ENCODE peak calls at places on chromosome 4, in four cellular contexts. One of them, this sample, is unnamed.
A peak's percentile ranks its signal among the peaks of the same experiment; 100 is the strongest.

GRCh38 chr4:173252024-173252935 is 81.9 kb downstream of the HMGB2 start:
- DNase-seq in HFF-Myc: peak; percentile 97
- DNase-seq in lower lobe of right lung: no peak
- DNase-seq in CD4-positive, CD25-positive, alpha-beta regulatory T cell: no peak
- DNase-seq in this sample: peak; percentile 30

GRCh38 chr4:76087007-76087769 is 12.7 kb downstream of the ART3 start:
- DNase-seq in lower lobe of right lung: no peak
- DNase-seq in CD4-positive, CD25-positive, alpha-beta regulatory T cell: no peak
- DNase-seq in HFF-Myc: peak; percentile 42
- DNase-seq in this sample: no peak

GRCh38 chr4:32226201-32226600 is 1506.0 kb downstream of the PCDH7 start:
- DNase-seq in CD4-positive, CD25-positive, alpha-beta regulatory T cell: no peak
- DNase-seq in lower lobe of right lung: no peak
- DNase-seq in HFF-Myc: no peak
- DNase-seq in this sample: no peak

GRCh38 chr4:54658321-54659093 is 750 bp downstream of the KIT start:
- DNase-seq in CD4-positive, CD25-positive, alpha-beta regulatory T cell: no peak
- DNase-seq in HFF-Myc: no peak
- DNase-seq in lower lobe of right lung: peak; percentile 64
- DNase-seq in this sample: no peak

GRCh38 chr4:5870220-5870619 is 22.7 kb downstream of the CRMP1 start:
- DNase-seq in lower lobe of right lung: no peak
- DNase-seq in HFF-Myc: no peak
- DNase-seq in CD4-positive, CD25-positive, alpha-beta regulatory T cell: no peak
- DNase-seq in this sample: no peak

GRCh38 chr4:40923326-40924095 is 173.8 kb downstream of the NSUN7 start:
- DNase-seq in CD4-positive, CD25-positive, alpha-beta regulatory T cell: no peak
- DNase-seq in lower lobe of right lung: no peak
- DNase-seq in HFF-Myc: no peak
- DNase-seq in this sample: no peak

GRCh38 chr4:90165883-90166282 is 38.7 kb downstream of the CCSER1 start:
- DNase-seq in lower lobe of right lung: no peak
- DNase-seq in HFF-Myc: no peak
- DNase-seq in CD4-positive, CD25-positive, alpha-beta regulatory T cell: no peak
- DNase-seq in this sample: no peak

GRCh38 chr4:152456609-152457008 is 79.3 kb downstream of the FBXW7 start:
- DNase-seq in CD4-positive, CD25-positive, alpha-beta regulatory T cell: no peak
- DNase-seq in HFF-Myc: no peak
- DNase-seq in lower lobe of right lung: no peak
- DNase-seq in this sample: no peak

GRCh38 chr4:1291091-1291490 is 1.4 kb downstream of the MAEA start:
- DNase-seq in HFF-Myc: no peak
- DNase-seq in lower lobe of right lung: no peak
- DNase-seq in CD4-positive, CD25-positive, alpha-beta regulatory T cell: no peak
- DNase-seq in this sample: no peak

GRCh38 chr4:1367936-1368289 is 20.9 kb downstream of the UVSSA start:
- DNase-seq in CD4-positive, CD25-positive, alpha-beta regulatory T cell: no peak
- DNase-seq in HFF-Myc: no peak
- DNase-seq in lower lobe of right lung: peak; percentile 25
- DNase-seq in this sample: no peak

GRCh38 chr4:128825226-128825625 is 15.7 kb downstream of the JADE1 start:
- DNase-seq in HFF-Myc: no peak
- DNase-seq in lower lobe of right lung: no peak
- DNase-seq in CD4-positive, CD25-positive, alpha-beta regulatory T cell: no peak
- DNase-seq in this sample: no peak

GRCh38 chr4:83390965-83391364 is 56.3 kb upstream of the HPSE start:
- DNase-seq in CD4-positive, CD25-positive, alpha-beta regulatory T cell: no peak
- DNase-seq in lower lobe of right lung: no peak
- DNase-seq in HFF-Myc: no peak
- DNase-seq in this sample: no peak

GRCh38 chr4:102352774-102353173 is 7.5 kb upstream of the SLC39A8 start:
- DNase-seq in CD4-positive, CD25-positive, alpha-beta regulatory T cell: no peak
- DNase-seq in HFF-Myc: no peak
- DNase-seq in lower lobe of right lung: no peak
- DNase-seq in this sample: no peak

GRCh38 chr4:8110071-8110986 is 48.3 kb downstream of the ABLIM2 start:
- DNase-seq in lower lobe of right lung: no peak
- DNase-seq in CD4-positive, CD25-positive, alpha-beta regulatory T cell: no peak
- DNase-seq in HFF-Myc: no peak
- DNase-seq in this sample: no peak

GRCh38 chr4:96097040-96097607 is 257.2 kb downstream of the PDHA2 start:
- DNase-seq in lower lobe of right lung: no peak
- DNase-seq in CD4-positive, CD25-positive, alpha-beta regulatory T cell: no peak
- DNase-seq in HFF-Myc: no peak
- DNase-seq in this sample: no peak

GRCh38 chr4:82260632-82261031 is 113.2 kb downstream of the HNRNPD start:
- DNase-seq in lower lobe of right lung: no peak
- DNase-seq in HFF-Myc: no peak
- DNase-seq in CD4-positive, CD25-positive, alpha-beta regulatory T cell: no peak
- DNase-seq in this sample: no peak

GRCh38 chr4:140569307-140569638 is 512 bp upstream of the UCP1 start:
- DNase-seq in CD4-positive, CD25-positive, alpha-beta regulatory T cell: no peak
- DNase-seq in HFF-Myc: no peak
- DNase-seq in lower lobe of right lung: no peak
- DNase-seq in this sample: no peak

GRCh38 chr4:140172960-140173359 is 19.0 kb upstream of the MAML3 start:
- DNase-seq in CD4-positive, CD25-positive, alpha-beta regulatory T cell: no peak
- DNase-seq in HFF-Myc: no peak
- DNase-seq in lower lobe of right lung: no peak
- DNase-seq in this sample: no peak

GRCh38 chr4:94076498-94076897 is 131.2 kb upstream of the SMARCAD1 start:
- DNase-seq in CD4-positive, CD25-positive, alpha-beta regulatory T cell: no peak
- DNase-seq in lower lobe of right lung: no peak
- DNase-seq in HFF-Myc: no peak
- DNase-seq in this sample: no peak

GRCh38 chr4:164765096-164765495 is 11.2 kb downstream of the SMIM31 start:
- DNase-seq in HFF-Myc: no peak
- DNase-seq in CD4-positive, CD25-positive, alpha-beta regulatory T cell: no peak
- DNase-seq in lower lobe of right lung: no peak
- DNase-seq in this sample: no peak

GRCh38 chr4:21795091-21795490 is 153.5 kb downstream of the KCNIP4 start:
- DNase-seq in HFF-Myc: no peak
- DNase-seq in lower lobe of right lung: no peak
- DNase-seq in CD4-positive, CD25-positive, alpha-beta regulatory T cell: no peak
- DNase-seq in this sample: no peak

GRCh38 chr4:55297346-55297745 is 48.7 kb upstream of the SRD5A3 start:
- DNase-seq in lower lobe of right lung: no peak
- DNase-seq in CD4-positive, CD25-positive, alpha-beta regulatory T cell: no peak
- DNase-seq in HFF-Myc: no peak
- DNase-seq in this sample: no peak

GRCh38 chr4:845836-846251 is 19.9 kb upstream of the CPLX1 start:
- DNase-seq in CD4-positive, CD25-positive, alpha-beta regulatory T cell: no peak
- DNase-seq in lower lobe of right lung: no peak
- DNase-seq in HFF-Myc: no peak
- DNase-seq in this sample: no peak

GRCh38 chr4:53943345-53944085 is 120.9 kb downstream of the CHIC2 start:
- DNase-seq in CD4-positive, CD25-positive, alpha-beta regulatory T cell: no peak
- DNase-seq in HFF-Myc: peak; percentile 66
- DNase-seq in lower lobe of right lung: no peak
- DNase-seq in this sample: no peak

GRCh38 chr4:4575284-4576211 is 33.7 kb upstream of the STX18 start:
- DNase-seq in HFF-Myc: no peak
- DNase-seq in lower lobe of right lung: peak; percentile 84
- DNase-seq in CD4-positive, CD25-positive, alpha-beta regulatory T cell: peak; percentile 65
- DNase-seq in this sample: no peak

GRCh38 chr4:41364871-41365270 is 108.1 kb downstream of the UCHL1 start:
- DNase-seq in HFF-Myc: no peak
- DNase-seq in CD4-positive, CD25-positive, alpha-beta regulatory T cell: no peak
- DNase-seq in lower lobe of right lung: no peak
- DNase-seq in this sample: no peak

GRCh38 chr4:75997946-75998345 is 7.2 kb upstream of the SDAD1 start:
- DNase-seq in HFF-Myc: no peak
- DNase-seq in CD4-positive, CD25-positive, alpha-beta regulatory T cell: no peak
- DNase-seq in lower lobe of right lung: no peak
- DNase-seq in this sample: no peak

GRCh38 chr4:94508841-94509240 is 57.1 kb downstream of the PDLIM5 start:
- DNase-seq in CD4-positive, CD25-positive, alpha-beta regulatory T cell: no peak
- DNase-seq in lower lobe of right lung: no peak
- DNase-seq in HFF-Myc: no peak
- DNase-seq in this sample: no peak

GRCh38 chr4:24949970-24950369 is 37.1 kb upstream of the CCDC149 start:
- DNase-seq in HFF-Myc: no peak
- DNase-seq in lower lobe of right lung: no peak
- DNase-seq in CD4-positive, CD25-positive, alpha-beta regulatory T cell: no peak
- DNase-seq in this sample: no peak

GRCh38 chr4:176150283-176150682 is 45.1 kb downstream of the SPATA4 start:
- DNase-seq in lower lobe of right lung: no peak
- DNase-seq in CD4-positive, CD25-positive, alpha-beta regulatory T cell: no peak
- DNase-seq in HFF-Myc: peak; percentile 4
- DNase-seq in this sample: no peak

GRCh38 chr4:84482564-84483563 is 16.2 kb downstream of the NKX6-1 start:
- DNase-seq in CD4-positive, CD25-positive, alpha-beta regulatory T cell: no peak
- DNase-seq in HFF-Myc: no peak
- DNase-seq in lower lobe of right lung: peak; percentile 55
- DNase-seq in this sample: no peak

GRCh38 chr4:133320576-133321170 is 171.6 kb downstream of the PCDH10 start:
- DNase-seq in lower lobe of right lung: no peak
- DNase-seq in CD4-positive, CD25-positive, alpha-beta regulatory T cell: no peak
- DNase-seq in HFF-Myc: no peak
- DNase-seq in this sample: no peak

GRCh38 chr4:8303081-8303480 is 33.5 kb downstream of the HTRA3 start:
- DNase-seq in HFF-Myc: no peak
- DNase-seq in CD4-positive, CD25-positive, alpha-beta regulatory T cell: no peak
- DNase-seq in lower lobe of right lung: peak; percentile 18
- DNase-seq in this sample: no peak

GRCh38 chr4:22170353-22170752 is 221.8 kb upstream of the KCNIP4 start:
- DNase-seq in CD4-positive, CD25-positive, alpha-beta regulatory T cell: no peak
- DNase-seq in lower lobe of right lung: no peak
- DNase-seq in HFF-Myc: no peak
- DNase-seq in this sample: no peak

GRCh38 chr4:41537267-41537890 is 578 bp upstream of the LIMCH1 start:
- DNase-seq in HFF-Myc: no peak
- DNase-seq in CD4-positive, CD25-positive, alpha-beta regulatory T cell: no peak
- DNase-seq in lower lobe of right lung: no peak
- DNase-seq in this sample: no peak

GRCh38 chr4:7909966-7910720 is 29.5 kb downstream of the AFAP1 start:
- DNase-seq in lower lobe of right lung: no peak
- DNase-seq in CD4-positive, CD25-positive, alpha-beta regulatory T cell: no peak
- DNase-seq in HFF-Myc: no peak
- DNase-seq in this sample: no peak

GRCh38 chr4:72394264-72394663 is 174.8 kb downstream of the ADAMTS3 start:
- DNase-seq in lower lobe of right lung: no peak
- DNase-seq in HFF-Myc: peak; percentile 14
- DNase-seq in CD4-positive, CD25-positive, alpha-beta regulatory T cell: no peak
- DNase-seq in this sample: no peak

GRCh38 chr4:61663310-61663709 is 463.2 kb downstream of the ADGRL3 start:
- DNase-seq in CD4-positive, CD25-positive, alpha-beta regulatory T cell: no peak
- DNase-seq in HFF-Myc: no peak
- DNase-seq in lower lobe of right lung: no peak
- DNase-seq in this sample: no peak

GRCh38 chr4:61661960-61662359 is 461.8 kb downstream of the ADGRL3 start:
- DNase-seq in CD4-positive, CD25-positive, alpha-beta regulatory T cell: no peak
- DNase-seq in HFF-Myc: no peak
- DNase-seq in lower lobe of right lung: no peak
- DNase-seq in this sample: no peak

GRCh38 chr4:61662362-61662761 is 462.2 kb downstream of the ADGRL3 start:
- DNase-seq in HFF-Myc: no peak
- DNase-seq in CD4-positive, CD25-positive, alpha-beta regulatory T cell: no peak
- DNase-seq in lower lobe of right lung: no peak
- DNase-seq in this sample: no peak

GRCh38 chr4:61666248-61666647 is 466.1 kb downstream of the ADGRL3 start:
- DNase-seq in HFF-Myc: no peak
- DNase-seq in lower lobe of right lung: no peak
- DNase-seq in CD4-positive, CD25-positive, alpha-beta regulatory T cell: no peak
- DNase-seq in this sample: no peak
- H3K4me3 ChIP-seq in HFF-Myc: no peak overlapping the region
- H3K4me3 ChIP-seq in lower lobe of right lung: no peak overlapping the region
- H3K4me3 ChIP-seq in CD4-positive, CD25-positive, alpha-beta regulatory T cell: no peak overlapping the region
- H3K4me3 ChIP-seq in this sample: no peak overlapping the region

GRCh38 chr4:2797545-2798305 is 4.8 kb downstream of the SH3BP2 start:
- DNase-seq in lower lobe of right lung: peak; percentile 54
- DNase-seq in CD4-positive, CD25-positive, alpha-beta regulatory T cell: peak; percentile 58
- DNase-seq in HFF-Myc: no peak
- DNase-seq in this sample: no peak

GRCh38 chr4:2800691-2801596 is 8.1 kb downstream of the SH3BP2 start:
- DNase-seq in lower lobe of right lung: peak; percentile 90
- DNase-seq in HFF-Myc: no peak
- DNase-seq in CD4-positive, CD25-positive, alpha-beta regulatory T cell: no peak
- DNase-seq in this sample: no peak

GRCh38 chr4:2799444-2799911 is 6.6 kb downstream of the SH3BP2 start:
- DNase-seq in HFF-Myc: no peak
- DNase-seq in lower lobe of right lung: peak; percentile 72
- DNase-seq in CD4-positive, CD25-positive, alpha-beta regulatory T cell: no peak
- DNase-seq in this sample: no peak

GRCh38 chr4:2798399-2799301 is 5.8 kb downstream of the SH3BP2 start:
- DNase-seq in lower lobe of right lung: peak; percentile 88
- DNase-seq in CD4-positive, CD25-positive, alpha-beta regulatory T cell: peak; percentile 43
- DNase-seq in HFF-Myc: no peak
- DNase-seq in this sample: no peak

GRCh38 chr4:2799971-2800690 is 7.2 kb downstream of the SH3BP2 start:
- DNase-seq in HFF-Myc: no peak
- DNase-seq in lower lobe of right lung: peak; percentile 61
- DNase-seq in CD4-positive, CD25-positive, alpha-beta regulatory T cell: no peak
- DNase-seq in this sample: no peak
- H3K4me3 ChIP-seq in HFF-Myc: no peak overlapping the region
- H3K4me3 ChIP-seq in lower lobe of right lung: peak overlapping the region; percentile 50
- H3K4me3 ChIP-seq in CD4-positive, CD25-positive, alpha-beta regulatory T cell: no peak overlapping the region
- H3K4me3 ChIP-seq in this sample: peak overlapping the region; percentile 52

GRCh38 chr4:163164110-163164509 is 2.6 kb downstream of the NAF1 start:
- DNase-seq in HFF-Myc: no peak
- DNase-seq in lower lobe of right lung: no peak
- DNase-seq in CD4-positive, CD25-positive, alpha-beta regulatory T cell: no peak
- DNase-seq in this sample: no peak

GRCh38 chr4:163166041-163166579 is 580 bp downstream of the NAF1 start:
- DNase-seq in CD4-positive, CD25-positive, alpha-beta regulatory T cell: peak; percentile 64
- DNase-seq in HFF-Myc: no peak
- DNase-seq in lower lobe of right lung: peak; percentile 69
- DNase-seq in this sample: no peak

GRCh38 chr4:163165217-163166017 is 1.3 kb downstream of the NAF1 start:
- DNase-seq in lower lobe of right lung: no peak
- DNase-seq in HFF-Myc: no peak
- DNase-seq in CD4-positive, CD25-positive, alpha-beta regulatory T cell: no peak
- DNase-seq in this sample: no peak

GRCh38 chr4:163167333-163167626 is 590 bp upstream of the NAF1 start:
- DNase-seq in HFF-Myc: no peak
- DNase-seq in lower lobe of right lung: no peak
- DNase-seq in CD4-positive, CD25-positive, alpha-beta regulatory T cell: no peak
- DNase-seq in this sample: no peak

GRCh38 chr4:163164591-163164990 is 2.1 kb downstream of the NAF1 start:
- DNase-seq in lower lobe of right lung: no peak
- DNase-seq in HFF-Myc: no peak
- DNase-seq in CD4-positive, CD25-positive, alpha-beta regulatory T cell: no peak
- DNase-seq in this sample: no peak
- H3K4me3 ChIP-seq in lower lobe of right lung: peak overlapping the region; percentile 70
- H3K4me3 ChIP-seq in HFF-Myc: peak overlapping the region; percentile 71
- H3K4me3 ChIP-seq in CD4-positive, CD25-positive, alpha-beta regulatory T cell: peak overlapping the region; percentile 91
- H3K4me3 ChIP-seq in this sample: peak overlapping the region; percentile 60

DNA sequence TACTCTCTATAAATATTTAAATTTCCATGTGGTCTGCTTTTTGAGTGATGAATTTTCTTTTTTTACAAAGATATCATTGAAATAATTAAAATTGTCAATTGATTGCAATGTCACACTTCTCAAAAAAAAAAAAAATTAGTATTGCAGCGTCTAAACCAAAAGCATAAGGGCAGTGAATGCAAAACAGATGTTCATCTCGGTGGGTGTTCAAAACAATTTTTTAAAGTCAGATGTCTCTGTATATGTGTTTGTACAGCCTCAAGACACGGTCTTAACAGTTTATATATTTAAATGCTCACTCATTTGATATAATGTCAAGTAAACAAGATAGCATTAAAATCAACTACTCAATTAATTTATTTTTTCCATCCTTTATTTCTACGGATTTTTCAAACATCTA is 52.3 kb downstream of the PALLD start:
- DNase-seq in CD4-positive, CD25-positive, alpha-beta regulatory T cell: no peak
- DNase-seq in HFF-Myc: no peak
- DNase-seq in lower lobe of right lung: no peak
- DNase-seq in this sample: no peak
- H3K4me3 ChIP-seq in CD4-positive, CD25-positive, alpha-beta regulatory T cell: no peak overlapping the region
- H3K4me3 ChIP-seq in HFF-Myc: no peak overlapping the region
- H3K4me3 ChIP-seq in lower lobe of right lung: no peak overlapping the region
- H3K4me3 ChIP-seq in this sample: no peak overlapping the region